ENCODE peak calls at places on chromosome 21, in five cellular contexts. B, G, O, D and E are unnamed samples.

GRCh38 chr21:44425307-44425894 is 29.9 kb upstream of the LRRC3 start:
- DNase-seq in D (no peak), G (peak; percentile 86), B (peak; percentile 15), O (no peak), E (no peak)

GRCh38 chr21:40846566-40847411 is at the start of gene DSCAM:
- DNase-seq in O (no peak), D (peak; percentile 31), B (no peak), G (peak; percentile 69), E (no peak)

GRCh38 chr21:42147386-42148020 is 71.4 kb upstream of the ABCG1 start:
- DNase-seq in D (no peak), O (no peak), G (no peak), B (no peak), E (no peak)

GRCh38 chr21:32088471-32088870 is 190.4 kb downstream of the MIS18A start:
- DNase-seq in O (no peak), B (no peak), D (no peak), G (peak; percentile 20), E (no peak)

GRCh38 chr21:45479691-45480675 is 62.3 kb downstream of the SLC19A1 start:
- DNase-seq in G (no peak), O (no peak), B (no peak), D (no peak), E (no peak)

GRCh38 chr21:44418876-44419230 is 36.5 kb upstream of the LRRC3 start:
- DNase-seq in D (no peak), O (no peak), G (no peak), B (no peak), E (no peak)

GRCh38 chr21:14584357-14585095 is 38.4 kb upstream of the SAMSN1 start:
- DNase-seq in O (no peak), B (no peak), G (no peak), D (no peak), E (no peak)

GRCh38 chr21:40056031-40056430 is 188.8 kb downstream of the PCP4 start:
- DNase-seq in D (no peak), B (no peak), O (no peak), G (no peak), E (no peak)

GRCh38 chr21:33232640-33233039 is 2.9 kb downstream of the IFNAR2 start:
- DNase-seq in G (no peak), B (no peak), D (no peak), O (no peak), E (no peak)

GRCh38 chr21:15604424-15604823 is 125.4 kb upstream of the USP25 start:
- DNase-seq in O (no peak), B (peak; percentile 24), G (no peak), D (no peak), E (no peak)

GRCh38 chr21:25929859-25930520 is 195.2 kb downstream of the GABPA start:
- DNase-seq in O (no peak), B (no peak), D (peak; percentile 32), G (no peak), E (no peak)

GRCh38 chr21:39001341-39001740 is 181.9 kb downstream of the PSMG1 start:
- DNase-seq in O (no peak), B (peak; percentile 6), D (no peak), G (no peak), E (no peak)

GRCh38 chr21:38631171-38631570 is 132.9 kb upstream of the ERG start:
- DNase-seq in O (no peak), B (no peak), D (no peak), G (no peak), E (no peak)

GRCh38 chr21:46002841-46003574 is 21.4 kb downstream of the COL6A1 start:
- DNase-seq in B (peak; percentile 22), O (no peak), D (no peak), G (no peak), E (no peak)

GRCh38 chr21:42080788-42081083 is 9.6 kb downstream of the UMODL1 start:
- DNase-seq in B (no peak), G (no peak), O (no peak), D (no peak), E (no peak)

GRCh38 chr21:31913191-31913608 is 40.4 kb downstream of the HUNK start:
- DNase-seq in O (no peak), B (no peak), D (no peak), G (no peak), E (no peak)

GRCh38 chr21:42144679-42145568 is 73.8 kb downstream of the UMODL1 start:
- DNase-seq in O (no peak), D (no peak), B (no peak), G (no peak), E (no peak)

GRCh38 chr21:35563885-35564451 is 496.4 kb downstream of the SETD4 start:
- DNase-seq in B (peak; percentile 75), G (no peak), D (peak; percentile 27), O (no peak), E (no peak)

GRCh38 chr21:46116846-46117585 is 19.1 kb downstream of the COL6A2 start:
- DNase-seq in B (peak; percentile 18), O (no peak), D (no peak), G (no peak), E (peak; percentile 15)

GRCh38 chr21:46311568-46311967 is 12.1 kb downstream of the C21orf58 start:
- DNase-seq in D (no peak), B (no peak), O (no peak), G (no peak), E (no peak)